ENCODE peak calls at places on chromosomes 2 and 18, in five cellular contexts. A is GM23338, C is right lobe of liver, Z is heart left ventricle, U is IMR-90. W is an unnamed sample. For H3K4me1, the result is how much of the 10 kb centered on the place peaks cover.

GRCh38 chr2:171579481-171579880 is 57.2 kb downstream of the CYBRD1 start:
- DNase-seq in A (no peak), C (no peak), Z (no peak), U (peak), W (no peak)

GRCh38 chr2:197934262-197934925 is 130.0 kb downstream of the PLCL1 start:
- DNase-seq in A (no peak), C (no peak), Z (no peak), U (no peak), W (no peak)

GRCh38 chr2:1203772-1204171 is 209.5 kb upstream of the TPO start:
- DNase-seq in A (no peak), C (no peak), Z (no peak), U (no peak), W (no peak)

GRCh38 chr2:37466533-37467230 is 122.3 kb downstream of the QPCT start:
- DNase-seq in A (no peak), C (no peak), Z (no peak), U (no peak), W (no peak)

GRCh38 chr2:118062669-118063068 is 25.6 kb upstream of the INSIG2 start:
- DNase-seq in A (no peak), C (no peak), Z (no peak), U (no peak), W (no peak)

GRCh38 chr18:43875496-43875895 is 598.2 kb upstream of the SYT4 start:
- DNase-seq in A (no peak), C (no peak), Z (no peak), U (no peak), W (no peak)

GRCh38 chr2:48175656-48176055 is 269.4 kb upstream of the FBXO11 start:
- DNase-seq in A (no peak), C (no peak), Z (no peak), U (no peak), W (no peak)

GRCh38 chr2:146412625-146413024 is 1432.2 kb upstream of the ACVR2A start:
- DNase-seq in A (peak), C (no peak), Z (no peak), U (no peak), W (no peak)

GRCh38 chr18:79420033-79420745 is 24.5 kb downstream of the NFATC1 start:
- DNase-seq in A (no peak), C (no peak), Z (no peak), U (no peak), W (no peak)

GRCh38 chr2:4140284-4140962 is 437.0 kb downstream of the DCDC2C start:
- DNase-seq in A (no peak), C (peak), Z (no peak), U (no peak), W (no peak)

GRCh38 chr2:134225841-134226240 is 28.0 kb upstream of the MGAT5 start:
- DNase-seq in A (no peak), C (no peak), Z (no peak), U (no peak), W (no peak)

GRCh38 chr2:44793322-44793870 is 148.1 kb upstream of the SIX3 start:
- DNase-seq in A (peak), C (no peak), Z (no peak), U (peak), W (no peak)

GRCh38 chr2:144348846-144349245 is 171.1 kb downstream of the ZEB2 start:
- DNase-seq in A (no peak), C (no peak), Z (no peak), U (no peak), W (no peak)

GRCh38 chr18:36850527-36851201 is 21.7 kb downstream of the KIAA1328 start:
- DNase-seq in A (no peak), C (no peak), Z (no peak), U (peak), W (no peak)

GRCh38 chr2:201964631-201965206 is 68.9 kb upstream of the FZD7 start:
- DNase-seq in A (no peak), C (no peak), Z (no peak), U (no peak), W (no peak)

GRCh38 chr2:179428659-179429058 is 164.0 kb upstream of the SESTD1 start:
- DNase-seq in A (peak), C (no peak), Z (no peak), U (no peak), W (no peak)

GRCh38 chr2:54504866-54505265 is 48.7 kb downstream of the SPTBN1 start:
- DNase-seq in A (no peak), C (no peak), Z (no peak), U (peak), W (no peak)

DNA sequence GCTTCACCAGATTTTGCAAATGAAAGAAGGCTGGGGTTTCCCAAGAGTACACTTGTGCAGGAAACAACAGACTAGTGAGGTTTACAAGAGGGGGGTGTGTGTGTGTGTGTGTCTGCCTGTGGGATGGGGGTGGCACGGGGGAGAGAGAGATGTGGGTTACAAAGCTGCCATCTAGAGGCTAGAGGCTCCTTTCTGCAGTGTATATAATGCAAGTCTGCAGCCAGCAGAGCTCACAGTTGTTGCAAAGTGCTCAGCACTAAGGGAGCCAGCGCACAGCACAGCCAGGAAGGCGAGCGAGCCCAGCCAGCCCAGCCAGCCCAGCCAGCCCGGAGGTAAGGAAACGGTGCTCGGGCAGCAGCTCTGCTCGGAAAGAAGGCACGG is at the start of gene ACKR3:
- DNase-seq in A (peak), C (peak), Z (peak), U (peak), W (peak)
- H3K4me1 ChIP-seq in A (under half), C (under half), Z (half or more), U (under half), W (under half)

GRCh38 chr2:238286987-238287386 is 1.4 kb downstream of the PER2 start:
- DNase-seq in A (no peak), C (no peak), Z (no peak), U (no peak), W (no peak)
- H3K4me3 ChIP-seq in A (no peak), C (peak), Z (peak), U (no peak), W (no peak)

GRCh38 chr18:2538844-2539243 is 32.5 kb downstream of the METTL4 start:
- DNase-seq in A (no peak), C (no peak), Z (no peak), U (no peak), W (no peak)

GRCh38 chr18:2536493-2536892 is 34.8 kb downstream of the METTL4 start:
- DNase-seq in A (no peak), C (no peak), Z (no peak), U (peak), W (no peak)

GRCh38 chr18:2538236-2538635 is 33.1 kb downstream of the METTL4 start:
- DNase-seq in A (no peak), C (no peak), Z (no peak), U (no peak), W (no peak)

GRCh38 chr18:2536063-2536462 is 35.2 kb downstream of the METTL4 start:
- DNase-seq in A (no peak), C (no peak), Z (no peak), U (no peak), W (no peak)

GRCh38 chr18:2537281-2537680 is 34.0 kb downstream of the METTL4 start:
- DNase-seq in A (no peak), C (no peak), Z (no peak), U (no peak), W (no peak)
- H3K4me1 ChIP-seq in A (under half), C (under half), Z (under half), U (under half), W (under half)

DNA sequence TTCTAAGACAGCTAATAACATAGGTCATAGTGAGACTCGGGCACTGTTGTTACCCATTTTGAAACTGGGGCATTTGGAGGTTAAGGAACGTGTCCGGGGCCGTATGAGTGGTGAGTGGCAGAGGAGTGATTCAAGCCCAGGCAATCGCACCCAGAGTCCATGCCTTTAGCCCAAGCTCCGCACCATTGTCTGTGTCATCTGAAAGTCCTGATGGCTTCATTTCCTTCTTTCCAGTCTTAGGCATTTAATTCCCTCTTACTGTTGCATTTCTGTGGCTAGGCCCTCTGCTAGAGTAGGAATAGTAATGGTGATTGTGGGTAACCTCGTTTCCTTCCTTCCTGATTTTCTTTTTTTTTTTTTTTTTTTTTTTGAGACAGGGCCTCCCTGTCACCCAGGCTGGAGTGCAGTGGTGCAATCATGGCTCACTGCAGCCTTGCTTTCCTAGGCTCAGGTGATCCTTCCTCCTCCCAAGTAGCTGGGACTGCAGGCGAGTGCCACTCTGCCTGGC is 49.8 kb upstream of the ASB1 start:
- DNase-seq in A (no peak), C (no peak), Z (no peak), U (peak), W (no peak)
- H3K4me3 ChIP-seq in A (no peak), C (no peak), Z (no peak), U (no peak), W (no peak)

DNA sequence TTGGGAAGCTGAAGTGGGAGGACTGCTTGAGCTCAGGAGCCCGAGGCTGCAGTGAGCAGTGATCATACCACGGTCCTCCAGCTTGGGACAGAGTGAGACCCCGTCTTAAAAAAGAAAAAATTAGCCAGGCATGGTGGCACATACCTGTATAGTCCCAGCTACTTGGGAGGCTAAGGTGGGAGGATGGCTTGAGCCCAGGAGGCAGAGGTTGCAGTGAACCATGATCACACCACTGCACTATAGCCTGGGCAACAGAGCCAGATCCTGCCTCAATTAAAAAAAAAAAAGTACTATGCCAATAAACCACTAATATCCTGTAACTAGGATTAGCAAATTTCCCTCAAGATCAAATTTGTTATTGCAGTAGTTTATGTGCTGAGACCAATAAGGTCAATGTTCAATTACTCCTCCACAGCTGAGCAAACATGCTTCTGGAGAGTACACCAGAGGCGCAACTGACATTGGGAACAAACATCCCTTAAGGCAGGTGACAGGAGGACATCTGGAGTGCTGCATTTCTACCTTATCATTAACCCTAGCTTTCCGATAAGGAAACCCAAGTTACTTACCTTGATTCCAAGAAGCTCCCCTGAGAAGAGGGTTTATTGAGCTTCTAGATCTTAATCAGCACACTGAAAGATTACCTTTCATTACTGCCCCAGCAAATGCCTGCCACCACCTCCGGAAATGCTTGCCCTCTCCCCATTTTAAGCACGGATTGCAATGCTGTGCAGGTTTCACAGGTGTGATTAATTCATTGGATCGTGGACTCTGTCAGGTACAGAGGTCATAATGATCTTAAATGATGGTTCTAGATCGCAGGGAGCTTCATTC is 26.2 kb downstream of the MGAT4A start:
- DNase-seq in A (no peak), C (no peak), Z (no peak), U (no peak), W (no peak)
- H3K4me1 ChIP-seq in A (under half), C (half or more), Z (half or more), U (under half), W (under half)

GRCh38 chr2:85423525-85423924 is 5.0 kb downstream of the SH2D6 start:
- DNase-seq in A (no peak), C (no peak), Z (no peak), U (no peak), W (no peak)

GRCh38 chr2:85421706-85422457 is 3.4 kb downstream of the SH2D6 start:
- DNase-seq in A (no peak), C (no peak), Z (no peak), U (no peak), W (no peak)

GRCh38 chr2:85418132-85419008 is at the start of gene SH2D6:
- DNase-seq in A (peak), C (peak), Z (peak), U (peak), W (peak)

GRCh38 chr2:85419009-85419711 is 646 bp downstream of the SH2D6 start:
- DNase-seq in A (no peak), C (no peak), Z (no peak), U (no peak), W (no peak)

DNA sequence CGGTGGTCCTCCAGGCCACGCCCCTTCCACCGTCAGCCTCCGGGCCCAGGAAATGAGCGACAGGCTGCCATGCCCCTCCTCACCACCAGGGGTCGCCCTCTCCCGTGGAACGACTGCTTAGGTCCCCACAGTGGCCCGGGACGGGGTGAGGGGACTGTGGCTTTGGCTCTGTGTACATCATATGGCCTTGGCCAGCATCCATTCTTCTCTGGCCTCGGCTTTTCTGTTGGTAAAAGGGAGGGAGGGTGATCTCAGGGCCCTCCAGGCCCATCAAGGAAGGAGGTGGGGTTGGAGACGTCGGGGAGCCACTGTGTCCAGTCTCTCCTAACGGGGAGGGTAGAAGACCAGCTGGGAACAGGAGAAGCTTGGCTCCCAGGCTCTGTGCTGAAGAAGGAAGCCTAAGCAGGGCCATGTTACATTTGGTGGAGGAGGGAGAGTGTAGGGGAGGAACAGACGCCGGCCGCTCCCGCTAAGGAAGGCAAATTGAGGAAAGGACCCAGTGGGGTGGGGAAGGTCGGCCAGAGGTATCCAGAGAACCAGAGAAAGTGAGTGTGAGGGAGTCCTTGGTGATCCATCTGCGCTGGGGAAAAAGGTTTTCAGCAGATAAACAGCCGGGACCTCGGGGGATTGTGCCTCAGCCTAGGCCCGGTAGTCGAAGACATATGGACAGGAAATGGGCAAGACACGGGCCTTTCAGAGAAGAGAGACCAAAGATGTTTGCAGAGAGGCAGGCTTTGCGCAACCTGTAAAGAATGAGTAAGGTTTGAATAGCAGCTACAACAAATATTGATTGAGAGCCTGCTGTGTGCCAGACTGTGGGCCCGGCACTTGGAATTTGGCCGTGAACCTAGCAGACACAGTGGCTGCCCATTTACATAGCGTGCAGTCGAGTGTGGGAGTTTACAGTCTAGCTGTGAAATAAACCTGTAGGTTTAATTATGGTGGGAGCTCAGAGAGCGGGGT is 2.5 kb downstream of the SH2D6 start:
- DNase-seq in A (peak), C (peak), Z (peak), U (peak), W (peak)
- H3K4me3 ChIP-seq in A (no peak), C (no peak), Z (peak), U (no peak), W (no peak)

W was measured in lung.